ENCODE peak calls at places on chromosomes 5 and 9, in seven cellular contexts. Z is neuronal stem cell, B is H9, T is mesendoderm, V is mesenchymal stem cell, Q is H1, E is trophoblast cell. Y is an unnamed sample.

GRCh38 chr5:56206126-56206525 is 27.0 kb downstream of the ANKRD55 start:
- DNase-seq in Z (no peak), B (no peak), T (no peak), V (peak; percentile 14), Q (no peak), E (no peak), Y (peak; percentile 91)

GRCh38 chr5:28766565-28767158 is 1728.3 kb upstream of the CDH9 start:
- DNase-seq in Z (peak; percentile 24), B (no peak), T (peak; percentile 41), V (peak; percentile 38), Q (no peak), E (peak; percentile 61), Y (peak; percentile 21)

GRCh38 chr5:116379306-116379705 is 195.3 kb downstream of the SEMA6A start:
- DNase-seq in Z (no peak), B (no peak), T (no peak), V (no peak), Q (no peak), E (no peak), Y (no peak)

GRCh38 chr9:130997925-130998595 is 10.9 kb upstream of the LAMC3 start:
- DNase-seq in Z (peak; percentile 77), B (peak; percentile 92), T (peak; percentile 91), V (peak; percentile 64), Q (peak; percentile 67), E (peak; percentile 77), Y (peak; percentile 54)

GRCh38 chr5:65127181-65127901 is 354.4 kb downstream of the ADAMTS6 start:
- DNase-seq in Z (no peak), B (no peak), T (peak; percentile 33), V (peak; percentile 82), Q (no peak), E (peak; percentile 6), Y (peak; percentile 93)

GRCh38 chr9:134180786-134181647 is 16.7 kb upstream of the RNU6ATAC start:
- DNase-seq in Z (no peak), B (no peak), T (no peak), V (no peak), Q (no peak), E (no peak), Y (no peak)

GRCh38 chr5:151718168-151718567 is 31.5 kb upstream of the SPARC start:
- DNase-seq in Z (no peak), B (no peak), T (no peak), V (peak; percentile 55), Q (no peak), E (peak; percentile 50), Y (peak; percentile 70)

GRCh38 chr5:37777472-37778135 is 62.2 kb downstream of the GDNF start:
- DNase-seq in Z (no peak), B (no peak), T (no peak), V (peak; percentile 86), Q (no peak), E (peak; percentile 58), Y (peak; percentile 48)

GRCh38 chr9:72960446-72960845 is 7.6 kb upstream of the ALDH1A1 start:
- DNase-seq in Z (no peak), B (no peak), T (no peak), V (no peak), Q (no peak), E (no peak), Y (no peak)

GRCh38 chr5:93924628-93925027 is 183.2 kb upstream of the POU5F2 start:
- DNase-seq in Z (no peak), B (no peak), T (no peak), V (no peak), Q (no peak), E (peak; percentile 89), Y (peak; percentile 8)

GRCh38 chr9:88942411-88942810 is 48.9 kb upstream of the S1PR3 start:
- DNase-seq in Z (no peak), B (no peak), T (peak; percentile 53), V (no peak), Q (no peak), E (no peak), Y (no peak)

GRCh38 chr9:126293522-126293889 is 33.1 kb upstream of the MVB12B start:
- DNase-seq in Z (no peak), B (no peak), T (peak; percentile 28), V (no peak), Q (no peak), E (peak; percentile 2), Y (no peak)

GRCh38 chr9:35954942-35955546 is 2.9 kb downstream of the OR2S2 start:
- DNase-seq in Z (peak; percentile 57), B (peak; percentile 62), T (peak; percentile 79), V (peak; percentile 76), Q (no peak), E (peak; percentile 93), Y (peak; percentile 90)

GRCh38 chr9:84819446-84819845 is 149.9 kb downstream of the NTRK2 start:
- DNase-seq in Z (no peak), B (peak; percentile 71), T (peak; percentile 84), V (peak; percentile 18), Q (peak; percentile 27), E (no peak), Y (no peak)

GRCh38 chr9:136363606-136364368 is at the start of gene DNLZ:
- DNase-seq in Z (peak; percentile 89), B (peak; percentile 81), T (peak; percentile 87), V (peak; percentile 80), Q (no peak), E (peak; percentile 93), Y (peak; percentile 76)

GRCh38 chr9:116721944-116722343 is 34.8 kb downstream of the TRIM32 start:
- DNase-seq in Z (no peak), B (no peak), T (no peak), V (no peak), Q (no peak), E (peak; percentile 88), Y (no peak)

GRCh38 chr5:150058480-150059126 is 27.8 kb downstream of the CSF1R start:
- DNase-seq in Z (no peak), B (no peak), T (no peak), V (peak; percentile 84), Q (no peak), E (peak; percentile 36), Y (peak; percentile 82)

GRCh38 chr5:171927345-171927941 is 79.0 kb downstream of the FBXW11 start:
- DNase-seq in Z (no peak), B (no peak), T (no peak), V (peak; percentile 34), Q (no peak), E (peak; percentile 15), Y (peak; percentile 22)

GRCh38 chr5:4614088-4614487 is 526.0 kb upstream of the ADAMTS16 start:
- DNase-seq in Z (no peak), B (no peak), T (peak; percentile 58), V (no peak), Q (no peak), E (no peak), Y (no peak)

GRCh38 chr9:98018347-98018746 is 35.2 kb downstream of the ANP32B start:
- DNase-seq in Z (no peak), B (no peak), T (no peak), V (no peak), Q (no peak), E (no peak), Y (no peak)

GRCh38 chr5:137667341-137667740 is 68.5 kb downstream of the KLHL3 start:
- DNase-seq in Z (no peak), B (no peak), T (no peak), V (no peak), Q (no peak), E (no peak), Y (peak; percentile 26)

GRCh38 chr9:136614372-136614922 is 48.3 kb upstream of the EGFL7 start:
- DNase-seq in Z (no peak), B (no peak), T (no peak), V (peak; percentile 96), Q (no peak), E (no peak), Y (peak; percentile 89)

GRCh38 chr9:118189615-118190014 is 485.4 kb downstream of the TLR4 start:
- DNase-seq in Z (no peak), B (no peak), T (no peak), V (no peak), Q (no peak), E (no peak), Y (no peak)

GRCh38 chr9:118192807-118193206 is 488.6 kb downstream of the TLR4 start:
- DNase-seq in Z (no peak), B (no peak), T (no peak), V (no peak), Q (no peak), E (peak; percentile 4), Y (no peak)
- H3K18ac ChIP-seq in Z (no peak overlapping the region), B (no peak overlapping the region), T (no peak overlapping the region), V (no peak overlapping the region), Q (no peak overlapping the region), E (no peak overlapping the region), Y (no peak overlapping the region)

DNA sequence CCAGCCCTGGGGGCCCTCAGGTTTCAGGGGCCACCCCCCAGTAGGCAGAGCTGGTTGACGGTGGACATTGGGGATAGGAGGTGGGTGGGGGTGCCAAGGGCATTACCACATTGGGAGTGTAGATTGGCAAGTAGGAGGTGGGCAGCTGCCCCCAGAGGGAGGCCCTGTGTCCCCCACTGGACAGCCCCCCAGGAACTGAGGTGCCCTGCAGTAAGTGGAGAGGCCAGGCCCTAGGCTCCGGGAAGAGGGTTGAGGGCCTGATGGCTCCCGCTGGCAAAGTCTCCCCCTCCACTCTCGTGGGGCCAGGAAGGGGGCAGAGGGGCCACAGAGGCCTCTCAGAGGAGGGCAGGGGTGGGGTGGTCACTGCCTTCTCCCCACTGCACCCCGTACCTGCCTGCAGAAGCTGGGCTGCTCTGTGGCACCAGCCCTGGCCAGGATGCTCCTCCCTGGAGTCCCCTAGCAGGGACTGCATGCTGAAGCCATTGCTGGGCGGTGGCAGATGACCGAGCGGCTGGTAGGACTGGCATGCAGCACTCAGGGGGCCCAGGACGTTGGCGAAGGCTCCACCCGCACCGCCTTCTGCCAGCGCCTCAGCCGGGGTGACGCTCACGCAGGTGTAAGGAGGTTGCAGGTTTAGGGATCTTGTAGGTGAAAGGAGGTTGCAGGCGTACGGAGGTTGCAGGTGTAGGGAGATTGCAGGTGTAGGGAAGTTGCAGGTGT is 89.6 kb upstream of the CACNA1B start:
- DNase-seq in Z (no peak), B (no peak), T (no peak), V (no peak), Q (no peak), E (no peak), Y (no peak)
- H3K18ac ChIP-seq in Z (peak overlapping the region; percentile 48), B (peak overlapping the region; percentile 37), T (no peak overlapping the region), V (no peak overlapping the region), Q (no peak overlapping the region), E (no peak overlapping the region), Y (no peak overlapping the region)

DNA sequence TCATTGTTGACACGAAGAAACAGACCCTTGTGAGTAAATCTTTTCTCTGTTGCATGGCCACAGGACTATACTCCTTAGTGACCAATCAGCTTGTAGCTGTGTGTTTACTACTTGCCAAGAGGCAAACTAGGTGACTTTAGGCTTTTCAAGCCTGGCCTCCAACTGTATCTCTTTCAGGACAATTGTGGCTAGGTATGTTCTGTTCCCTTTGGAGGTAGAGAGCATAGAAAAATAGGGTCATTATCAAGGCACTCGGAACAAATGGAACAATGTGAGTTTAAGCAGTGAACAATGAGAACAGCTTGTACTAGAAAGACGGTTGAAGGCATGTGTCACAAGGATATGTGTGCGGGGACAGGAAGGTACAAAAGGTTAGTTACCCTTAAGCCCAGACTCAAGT is 48.1 kb downstream of the SLC46A2 start:
- DNase-seq in Z (no peak), B (no peak), T (no peak), V (no peak), Q (no peak), E (no peak), Y (no peak)
- H3K18ac ChIP-seq in Z (no peak overlapping the region), B (no peak overlapping the region), T (no peak overlapping the region), V (no peak overlapping the region), Q (no peak overlapping the region), E (no peak overlapping the region), Y (no peak overlapping the region)

DNA sequence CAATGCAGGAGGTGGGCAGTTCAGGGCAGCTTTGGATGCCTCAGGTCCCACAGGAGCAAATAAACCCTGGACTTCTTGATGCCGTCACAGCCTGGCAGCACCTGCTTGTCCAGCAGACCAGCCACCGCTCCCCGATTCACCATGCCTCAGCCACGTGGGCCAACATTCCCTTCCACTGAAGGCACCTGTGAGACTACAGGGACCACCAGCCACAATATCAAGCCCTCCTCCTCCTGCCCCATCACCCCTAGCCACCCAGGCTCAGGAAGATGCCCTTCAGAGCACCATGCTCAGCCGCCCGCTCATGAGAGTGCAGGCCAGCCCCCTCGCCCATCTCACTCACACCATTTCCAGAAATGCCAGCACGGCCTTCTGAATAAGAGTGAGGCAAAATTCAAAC is 234.7 kb downstream of the SYK start:
- DNase-seq in Z (no peak), B (no peak), T (no peak), V (no peak), Q (no peak), E (no peak), Y (no peak)
- H3K18ac ChIP-seq in Z (no peak overlapping the region), B (no peak overlapping the region), T (no peak overlapping the region), V (peak overlapping the region; percentile 46), Q (no peak overlapping the region), E (no peak overlapping the region), Y (no peak overlapping the region)

Y was measured in IMR-90.